ENCODE peak calls at places on chromosomes 1 and 21, in nine cellular contexts. L, H, T, B, O, G, R, W and K are unnamed samples.

GRCh38 chr1:3787347-3787710 is 9.0 kb downstream of the LRRC47 start:
- DNase-seq in L (no peak), H (no peak), T (no peak), B (no peak), O (no peak), G (no peak), R (no peak), W (no peak), K (no peak)

GRCh38 chr1:20321573-20321972 is 30.9 kb downstream of the VWA5B1 start:
- DNase-seq in L (no peak), H (no peak), T (no peak), B (no peak), O (no peak), G (no peak), R (no peak), W (no peak), K (no peak)

GRCh38 chr1:72557446-72558049 is 275.2 kb upstream of the NEGR1 start:
- DNase-seq in L (no peak), H (no peak), T (no peak), B (no peak), O (peak), G (peak), R (peak), W (no peak), K (no peak)

GRCh38 chr1:65339866-65340483 is 30.6 kb downstream of the DNAJC6 start:
- DNase-seq in L (no peak), H (no peak), T (no peak), B (no peak), O (peak), G (no peak), R (peak), W (no peak), K (no peak)

GRCh38 chr1:34460193-34460592 is 283.5 kb downstream of the C1orf94 start:
- DNase-seq in L (peak), H (peak), T (peak), B (no peak), O (peak), G (peak), R (peak), W (peak), K (peak)

GRCh38 chr21:17238468-17238867 is 274.4 kb upstream of the CXADR start:
- DNase-seq in L (no peak), H (no peak), T (no peak), B (no peak), O (no peak), G (no peak), R (no peak), W (no peak), K (no peak)

GRCh38 chr21:41360072-41360821 is 1.6 kb upstream of the MX2 start:
- DNase-seq in L (no peak), H (no peak), T (no peak), B (no peak), O (peak), G (peak), R (no peak), W (no peak), K (no peak)

GRCh38 chr1:177228721-177229088 is 57.9 kb downstream of the BRINP2 start:
- DNase-seq in L (no peak), H (no peak), T (no peak), B (no peak), O (no peak), G (no peak), R (peak), W (no peak), K (no peak)

GRCh38 chr1:87064981-87065380 is 150.5 kb downstream of the HS2ST1 start:
- DNase-seq in L (no peak), H (no peak), T (no peak), B (no peak), O (no peak), G (no peak), R (no peak), W (no peak), K (no peak)

GRCh38 chr1:166908942-166909341 is 32.9 kb upstream of the TADA1 start:
- DNase-seq in L (no peak), H (no peak), T (no peak), B (no peak), O (no peak), G (no peak), R (peak), W (no peak), K (no peak)

GRCh38 chr1:163267962-163268361 is 53.8 kb upstream of the NUF2 start:
- DNase-seq in L (no peak), H (no peak), T (no peak), B (no peak), O (no peak), G (no peak), R (no peak), W (no peak), K (no peak)

GRCh38 chr1:37123266-37123665 is 89.0 kb upstream of the GRIK3 start:
- DNase-seq in L (no peak), H (no peak), T (no peak), B (no peak), O (no peak), G (no peak), R (peak), W (no peak), K (no peak)

GRCh38 chr1:203419558-203419957 is 56.0 kb upstream of the PRELP start:
- DNase-seq in L (no peak), H (no peak), T (no peak), B (no peak), O (no peak), G (no peak), R (no peak), W (no peak), K (no peak)

GRCh38 chr1:92298573-92299476 is at the start of the genes GLMN and RPAP2:
- DNase-seq in L (peak), H (peak), T (peak), B (peak), O (peak), G (peak), R (peak), W (peak), K (peak)

GRCh38 chr1:1021860-1022259 is 1.9 kb downstream of the AGRN start:
- DNase-seq in L (no peak), H (no peak), T (no peak), B (no peak), O (no peak), G (no peak), R (peak), W (no peak), K (no peak)

GRCh38 chr21:25911730-25912401 is 177.1 kb downstream of the GABPA start:
- DNase-seq in L (no peak), H (no peak), T (no peak), B (no peak), O (no peak), G (no peak), R (no peak), W (peak), K (peak)

GRCh38 chr1:201370500-201370899 is 7.0 kb downstream of the TNNT2 start:
- DNase-seq in L (no peak), H (no peak), T (no peak), B (no peak), O (no peak), G (no peak), R (no peak), W (no peak), K (no peak)

GRCh38 chr1:214050513-214051401 is 63.0 kb downstream of the PROX1 start:
- DNase-seq in L (no peak), H (no peak), T (no peak), B (no peak), O (no peak), G (no peak), R (no peak), W (no peak), K (no peak)

GRCh38 chr1:38835230-38835827 is 24.2 kb downstream of the RRAGC start:
- DNase-seq in L (peak), H (no peak), T (no peak), B (no peak), O (peak), G (peak), R (peak), W (no peak), K (peak)

GRCh38 chr1:207811920-207812720 is 60.3 kb downstream of the CD46 start:
- DNase-seq in L (no peak), H (no peak), T (peak), B (peak), O (peak), G (no peak), R (no peak), W (peak), K (peak)

GRCh38 chr1:16224472-16224871 is 12.0 kb upstream of the ARHGEF19 start:
- DNase-seq in L (no peak), H (no peak), T (no peak), B (no peak), O (no peak), G (no peak), R (no peak), W (no peak), K (no peak)

GRCh38 chr1:93442276-93442675 is 5.6 kb upstream of the FNBP1L start:
- DNase-seq in L (no peak), H (no peak), T (no peak), B (no peak), O (no peak), G (no peak), R (peak), W (no peak), K (no peak)

GRCh38 chr1:87867631-87868030 is 539.0 kb downstream of the LMO4 start:
- DNase-seq in L (no peak), H (no peak), T (no peak), B (no peak), O (no peak), G (no peak), R (peak), W (no peak), K (no peak)

GRCh38 chr1:4564083-4564482 is 90.3 kb upstream of the AJAP1 start:
- DNase-seq in L (no peak), H (no peak), T (no peak), B (no peak), O (no peak), G (peak), R (no peak), W (no peak), K (no peak)

GRCh38 chr1:101162300-101162699 is 74.5 kb upstream of the S1PR1 start:
- DNase-seq in L (no peak), H (no peak), T (no peak), B (no peak), O (no peak), G (no peak), R (no peak), W (no peak), K (no peak)

GRCh38 chr21:28971171-28971570 is 21.5 kb downstream of the LTN1 start:
- DNase-seq in L (no peak), H (no peak), T (no peak), B (no peak), O (no peak), G (no peak), R (no peak), W (no peak), K (peak)

GRCh38 chr1:2228684-2229031 is 539 bp downstream of the SKI start:
- DNase-seq in L (no peak), H (no peak), T (no peak), B (no peak), O (no peak), G (no peak), R (no peak), W (no peak), K (no peak)

GRCh38 chr1:57761628-57762027 is 337.8 kb upstream of the DAB1 start:
- DNase-seq in L (no peak), H (no peak), T (no peak), B (no peak), O (no peak), G (no peak), R (no peak), W (no peak), K (no peak)

GRCh38 chr1:115771847-115772457 is 3.4 kb upstream of the CASQ2 start:
- DNase-seq in L (peak), H (no peak), T (no peak), B (peak), O (peak), G (peak), R (peak), W (peak), K (peak)

GRCh38 chr1:111621050-111621449 is 1.5 kb downstream of the RAP1A start:
- DNase-seq in L (peak), H (no peak), T (no peak), B (no peak), O (no peak), G (no peak), R (peak), W (no peak), K (no peak)

GRCh38 chr1:117683571-117684285 is 77.9 kb downstream of the TENT5C start:
- DNase-seq in L (no peak), H (no peak), T (no peak), B (no peak), O (no peak), G (no peak), R (peak), W (no peak), K (no peak)

GRCh38 chr1:151072224-151072623 is 1.7 kb downstream of the GABPB2 start:
- DNase-seq in L (no peak), H (no peak), T (no peak), B (no peak), O (no peak), G (no peak), R (no peak), W (no peak), K (no peak)

GRCh38 chr1:234918216-234918841 is 210.3 kb downstream of the TOMM20 start:
- DNase-seq in L (no peak), H (no peak), T (no peak), B (no peak), O (peak), G (no peak), R (no peak), W (no peak), K (no peak)